ENCODE peak calls at places on chromosome 6, in four cellular contexts. U is HCT116, W is neuronal stem cell, O is GM12878. F is an unnamed sample.

GRCh38 chr6:125301435-125302391 is at the start of gene HDDC2:
- DNase-seq in U (peak; percentile 28), W (peak; percentile 72), O (no peak), F (peak; percentile 92)

GRCh38 chr6:113732384-113732966 is 124.7 kb upstream of the MARCKS start:
- DNase-seq in W (peak; percentile 60), U (no peak), O (no peak), F (no peak)

GRCh38 chr6:38220069-38220723 is 400.7 kb downstream of the ZFAND3 start:
- DNase-seq in U (no peak), W (no peak), O (no peak), F (no peak)

GRCh38 chr6:130037207-130037811 is 18.9 kb downstream of the L3MBTL3 start:
- DNase-seq in O (no peak), W (no peak), U (no peak), F (no peak)

GRCh38 chr6:89260832-89261231 is 43.7 kb upstream of the GABRR1 start:
- DNase-seq in W (no peak), O (no peak), U (no peak), F (no peak)

GRCh38 chr6:20705741-20706140 is 171.5 kb downstream of the CDKAL1 start:
- DNase-seq in O (no peak), U (no peak), W (no peak), F (no peak)

GRCh38 chr6:23980965-23981364 is 145.1 kb upstream of the NRSN1 start:
- DNase-seq in U (no peak), W (no peak), O (no peak), F (no peak)

GRCh38 chr6:108737594-108738546 is 110.4 kb upstream of the ARMC2 start:
- DNase-seq in W (no peak), U (peak; percentile 86), O (no peak), F (no peak)

GRCh38 chr6:139852484-139853140 is 478.2 kb upstream of the CITED2 start:
- DNase-seq in O (no peak), U (no peak), W (no peak), F (no peak)

GRCh38 chr6:138545621-138545980 is 46.3 kb upstream of the NHSL1 start:
- DNase-seq in O (no peak), U (no peak), W (peak; percentile 37), F (peak; percentile 79)

GRCh38 chr6:111707773-111708172 is 102.1 kb upstream of the TRAF3IP2 start:
- DNase-seq in O (no peak), W (no peak), U (no peak), F (no peak)

GRCh38 chr6:1860756-1861369 is 251.1 kb downstream of the FOXC1 start:
- DNase-seq in U (no peak), W (no peak), O (no peak), F (no peak)

GRCh38 chr6:118186676-118187567 is 279.9 kb downstream of the SLC35F1 start:
- DNase-seq in U (no peak), W (no peak), O (peak; percentile 8), F (no peak)

GRCh38 chr6:26020983-26021349 is 58.4 kb downstream of the TRIM38 start:
- DNase-seq in W (peak; percentile 63), O (no peak), U (peak; percentile 72), F (peak; percentile 89)

GRCh38 chr6:99177736-99178135 is 171.7 kb downstream of the FAXC start:
- DNase-seq in O (no peak), U (no peak), W (no peak), F (no peak)

GRCh38 chr6:139129284-139129683 is 5.6 kb upstream of the HECA start:
- DNase-seq in O (no peak), W (no peak), U (no peak), F (no peak)

GRCh38 chr6:145964948-145965366 is 799 bp upstream of the SHPRH start:
- DNase-seq in U (no peak), O (no peak), W (no peak), F (no peak)

GRCh38 chr6:33929575-33930288 is 125.9 kb upstream of the MLN start:
- DNase-seq in W (no peak), U (no peak), O (no peak), F (no peak)

GRCh38 chr6:116268589-116269293 is 11.0 kb downstream of the TSPYL1 start:
- DNase-seq in W (no peak), U (peak; percentile 68), O (no peak), F (no peak)

GRCh38 chr6:118706702-118707101 is 55.3 kb upstream of the CEP85L start:
- DNase-seq in W (no peak), U (no peak), O (no peak), F (no peak)

GRCh38 chr6:11650297-11650696 is 112.7 kb downstream of the TMEM170B start:
- DNase-seq in W (peak; percentile 61), U (no peak), O (no peak), F (no peak)
- H3K9ac ChIP-seq in W (no peak overlapping the region), U (no peak overlapping the region), O (no peak overlapping the region), F (no peak overlapping the region)

DNA sequence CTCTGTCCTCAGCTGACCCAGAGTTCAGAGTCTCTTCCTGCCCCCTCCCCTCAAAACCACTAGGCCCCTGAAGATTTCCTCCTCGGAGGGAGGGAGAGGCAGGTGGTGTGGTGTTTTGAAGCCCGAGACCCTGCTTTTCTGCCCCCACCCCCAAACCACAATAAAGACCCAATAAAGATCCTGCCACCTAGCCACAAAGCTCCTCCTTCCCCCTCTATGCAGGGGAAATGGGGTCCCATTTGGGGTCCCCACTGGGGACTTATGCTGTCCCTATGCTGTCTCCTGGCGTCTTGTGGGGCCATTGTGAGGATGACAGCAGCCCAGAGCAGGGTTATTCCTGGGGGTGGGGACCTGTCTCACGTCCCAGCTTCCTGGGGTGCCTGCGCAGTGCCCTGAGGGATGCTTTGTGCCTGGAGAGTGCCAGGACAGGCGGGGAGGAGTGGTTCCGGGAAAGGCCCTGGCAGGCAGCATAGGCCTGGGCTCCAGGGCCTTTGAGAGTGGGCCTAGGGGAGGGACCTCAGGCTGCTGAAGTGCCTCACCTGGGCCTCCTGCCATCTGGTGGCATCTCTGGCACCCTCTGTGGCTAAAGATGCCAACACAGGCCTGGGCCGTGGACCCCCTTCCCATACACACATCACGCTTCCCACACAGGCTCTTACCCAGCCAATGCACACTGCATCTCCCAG is 8.0 kb upstream of the ARMC12 start:
- DNase-seq in O (no peak), W (no peak), U (no peak), F (peak; percentile 84)
- H3K4me1 ChIP-seq in O (peaks cover 58% of the 10 kb centered on the region), W (peaks cover 45% of the 10 kb centered on the region), U (peaks cover 60% of the 10 kb centered on the region), F (peaks cover 55% of the 10 kb centered on the region)

GRCh38 chr6:40037271-40037670 is 103.0 kb upstream of the MOCS1 start:
- DNase-seq in W (no peak), U (no peak), O (no peak), F (no peak)
- H3K9me3 ChIP-seq in W (no peaks in the 10 kb centered on the region), U (no peaks in the 10 kb centered on the region), O (no peaks in the 10 kb centered on the region), F (no peaks in the 10 kb centered on the region)

DNA sequence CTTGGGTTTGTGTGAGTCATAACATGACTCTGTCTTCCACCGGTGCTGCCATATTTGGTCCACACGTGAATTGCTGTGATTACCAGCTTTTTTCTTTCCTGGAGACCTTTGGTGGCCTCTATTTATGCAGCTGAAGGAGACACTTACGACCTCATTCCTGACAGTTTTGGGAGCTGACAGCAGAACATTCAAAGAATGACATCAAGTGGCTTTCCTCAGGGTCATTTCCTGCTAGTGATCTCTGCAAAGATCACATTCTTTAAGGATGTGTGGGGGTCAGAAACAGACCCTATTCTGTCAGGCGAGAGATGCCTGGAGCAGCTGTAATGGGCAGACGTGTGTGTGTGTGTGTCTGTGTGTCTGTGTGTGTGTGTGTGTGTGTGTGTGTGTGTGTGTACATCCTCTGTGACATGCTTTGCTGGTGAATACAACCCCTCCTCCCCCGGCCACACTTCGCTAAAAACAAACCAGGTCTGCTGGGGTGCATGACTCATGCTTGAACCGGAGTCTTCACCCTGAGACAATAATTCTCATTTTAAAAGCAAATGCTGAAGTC is 115.6 kb downstream of the TMEM170B start:
- DNase-seq in W (no peak), O (no peak), U (no peak), F (peak; percentile 63)
- H3K9ac ChIP-seq in W (no peak overlapping the region), O (no peak overlapping the region), U (no peak overlapping the region), F (no peak overlapping the region)

DNA sequence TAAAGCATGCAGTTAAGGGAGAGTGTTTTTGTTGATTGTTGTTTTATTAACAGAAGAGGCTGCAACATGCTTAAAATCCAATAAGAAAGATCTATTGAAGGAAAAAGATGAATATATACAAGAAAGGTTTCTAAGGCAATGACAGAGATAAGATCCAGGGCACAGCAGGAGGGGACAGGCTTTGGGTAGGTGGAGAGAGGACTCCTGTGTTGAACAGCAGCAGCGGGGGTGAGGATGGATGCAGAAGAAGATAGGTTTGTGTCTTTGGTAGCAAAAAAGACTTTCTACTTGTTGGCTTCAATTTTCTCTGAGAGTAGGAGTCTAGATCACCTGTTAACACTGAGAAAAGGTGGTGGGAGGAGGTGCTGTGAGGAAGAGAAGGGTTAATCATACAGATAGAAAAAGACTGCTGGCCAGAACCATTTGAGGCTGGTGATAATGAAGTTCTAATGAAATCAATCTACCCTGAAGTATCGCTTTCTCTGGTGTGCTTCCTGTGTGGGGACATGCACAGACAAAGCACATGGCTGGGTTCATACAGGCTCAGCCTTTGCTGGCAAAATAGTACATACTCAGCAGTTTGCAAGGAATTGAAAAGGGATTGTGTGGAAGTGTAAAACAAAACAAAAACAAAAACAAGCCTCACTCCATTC is 17.2 kb upstream of the DST start:
- DNase-seq in O (peak; percentile 64), W (no peak), U (no peak), F (no peak)
- H3K4me1 ChIP-seq in O (peaks cover 22% of the 10 kb centered on the region), W (peaks cover 15% of the 10 kb centered on the region), U (peaks cover 61% of the 10 kb centered on the region), F (peaks cover 2% of the 10 kb centered on the region)

GRCh38 chr6:66883453-66883852 is 1176.4 kb upstream of the EYS start:
- DNase-seq in U (no peak), W (no peak), O (no peak), F (no peak)
- H3K9me3 ChIP-seq in U (peaks cover 28% of the 10 kb centered on the region), W (peaks cover 13% of the 10 kb centered on the region), O (no peaks in the 10 kb centered on the region), F (no peaks in the 10 kb centered on the region)

DNA sequence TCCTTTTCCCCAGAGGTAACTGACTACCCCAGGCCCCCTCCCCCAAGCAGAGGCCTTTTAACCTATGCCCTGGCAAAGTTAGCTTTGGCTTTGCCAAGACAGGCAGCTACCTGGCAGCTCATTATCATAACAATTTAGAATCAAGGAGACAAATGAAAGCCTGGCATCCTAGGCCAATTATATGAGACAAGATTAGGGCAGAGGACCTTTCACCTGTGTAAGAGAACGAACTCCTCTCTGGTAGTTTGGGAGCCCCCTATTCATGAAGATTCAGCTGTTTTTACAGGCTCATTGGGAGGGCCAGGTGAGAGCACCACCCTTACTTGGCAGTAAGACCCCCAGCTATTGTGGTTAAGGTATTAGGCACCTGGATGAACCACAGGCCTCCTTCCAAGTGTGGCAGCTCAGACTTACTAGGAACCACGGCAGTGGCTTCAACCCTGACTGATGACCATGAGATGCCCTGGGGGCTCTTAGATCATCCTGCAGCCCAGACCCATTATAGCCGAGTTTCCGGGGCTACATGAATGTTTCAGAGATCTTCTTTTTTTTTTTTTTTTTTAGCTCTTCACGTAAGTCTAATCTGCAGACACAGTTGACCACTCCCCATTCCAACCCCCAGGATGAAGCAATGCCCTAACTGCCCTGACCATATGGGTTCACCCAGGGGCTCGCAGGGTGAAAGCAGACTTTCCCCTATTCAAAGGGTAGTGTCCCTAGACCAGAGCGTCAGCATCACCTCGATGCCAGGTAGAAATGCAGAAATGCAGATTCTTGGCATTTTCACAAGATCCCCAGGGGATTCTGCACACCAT is 56.3 kb downstream of the RAB44 start:
- DNase-seq in U (no peak), W (no peak), O (no peak), F (no peak)
- H3K9ac ChIP-seq in U (no peak overlapping the region), W (no peak overlapping the region), O (peak overlapping the region; percentile 59), F (no peak overlapping the region)

DNA sequence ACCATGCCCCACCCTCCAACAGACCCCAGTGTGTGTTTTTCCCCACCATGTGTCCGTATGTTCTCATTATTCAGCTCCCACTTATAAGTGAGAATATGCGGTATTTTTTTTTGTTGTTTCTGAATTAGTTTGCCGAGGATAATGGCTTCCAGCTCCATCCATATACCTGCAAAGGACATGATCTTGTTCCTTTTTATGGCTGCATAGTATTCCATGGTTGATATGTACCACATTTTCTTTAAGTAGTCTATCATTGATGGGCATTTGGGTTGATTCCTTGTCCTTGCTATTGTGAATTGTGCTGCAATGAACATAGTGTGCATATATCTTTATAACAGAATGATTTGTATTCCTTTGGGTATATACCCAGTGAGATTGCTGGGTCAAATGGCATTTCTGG is 176.9 kb downstream of the UTRN start:
- DNase-seq in O (no peak), U (no peak), W (no peak), F (no peak)
- H3K4me1 ChIP-seq in O (peaks cover 13% of the 10 kb centered on the region), U (no peaks in the 10 kb centered on the region), W (no peaks in the 10 kb centered on the region), F (no peaks in the 10 kb centered on the region)

F was measured in kidney.